ENCODE peak calls at places on chromosomes 3 and 15, in seven cellular contexts. J is stimulated activated effector memory CD8-positive, alpha-beta T cell treated with anti-CD3 and anti-CD28 coated beads, Interleukin-12 subunit alpha, Interleukin-12 subunit beta, amount 100 ng/mL, for 72 hours; T is left lung; S is glutamatergic neuron; Z is upper lobe of right lung; L is EL; Y is dermis microvascular lymphatic vessel endothelial cell. E is an unnamed sample.

GRCh38 chr15:48720646-48721045 is 75.1 kb upstream of the FBN1 start:
- DNase-seq in J (no peak), T (no peak), S (no peak), Z (no peak), L (no peak), Y (no peak), E (no peak)

GRCh38 chr3:171696805-171697204 is 113.5 kb downstream of the PLD1 start:
- DNase-seq in J (no peak), T (no peak), S (no peak), Z (no peak), L (no peak), Y (no peak), E (no peak)

GRCh38 chr3:69197922-69198540 is 75.6 kb upstream of the LMOD3 start:
- DNase-seq in J (no peak), T (no peak), S (no peak), Z (no peak), L (no peak), Y (no peak), E (no peak)

GRCh38 chr3:11716576-11717250 is 73.0 kb upstream of the VGLL4 start:
- DNase-seq in J (no peak), T (no peak), S (no peak), Z (no peak), L (no peak), Y (no peak), E (no peak)

GRCh38 chr3:149339931-149340309 is 6.5 kb upstream of the TM4SF18 start:
- DNase-seq in J (no peak), T (peak), S (no peak), Z (peak), L (peak), Y (peak), E (peak)

GRCh38 chr15:90519688-90520087 is 10.0 kb upstream of the CRTC3 start:
- DNase-seq in J (no peak), T (no peak), S (no peak), Z (no peak), L (peak), Y (peak), E (no peak)

GRCh38 chr3:191238321-191238817 is 39.3 kb downstream of the OSTN start:
- DNase-seq in J (no peak), T (no peak), S (no peak), Z (no peak), L (peak), Y (peak), E (no peak)

GRCh38 chr3:172559029-172559428 is 35.8 kb upstream of the TNFSF10 start:
- DNase-seq in J (no peak), T (no peak), S (no peak), Z (no peak), L (no peak), Y (no peak), E (no peak)

GRCh38 chr15:79176151-79176550 is 85.6 kb upstream of the RASGRF1 start:
- DNase-seq in J (no peak), T (no peak), S (no peak), Z (no peak), L (no peak), Y (no peak), E (no peak)

GRCh38 chr3:147934316-147935188 is 525.4 kb downstream of the ZIC1 start:
- DNase-seq in J (no peak), T (no peak), S (no peak), Z (no peak), L (no peak), Y (peak), E (no peak)

GRCh38 chr3:193865879-193866480 is 270.0 kb upstream of the HES1 start:
- DNase-seq in J (no peak), T (no peak), S (no peak), Z (no peak), L (no peak), Y (no peak), E (no peak)

GRCh38 chr3:102599819-102600576 is 165.2 kb downstream of the ZPLD1 start:
- DNase-seq in J (no peak), T (no peak), S (no peak), Z (no peak), L (no peak), Y (no peak), E (no peak)

GRCh38 chr3:45112939-45113338 is 33.2 kb downstream of the CDCP1 start:
- DNase-seq in J (no peak), T (no peak), S (no peak), Z (no peak), L (no peak), Y (no peak), E (no peak)

GRCh38 chr3:142975316-142975995 is 12.0 kb upstream of the PAQR9 start:
- DNase-seq in J (no peak), T (no peak), S (no peak), Z (no peak), L (no peak), Y (no peak), E (no peak)

GRCh38 chr3:27976933-27977332 is 254.8 kb upstream of the EOMES start:
- DNase-seq in J (no peak), T (no peak), S (no peak), Z (no peak), L (peak), Y (peak), E (no peak)

GRCh38 chr3:116314476-116314875 is 130.8 kb downstream of the LSAMP start:
- DNase-seq in J (no peak), T (no peak), S (no peak), Z (no peak), L (no peak), Y (no peak), E (no peak)

GRCh38 chr3:101635954-101636798 is 40.8 kb downstream of the ZBTB11 start:
- DNase-seq in J (peak), T (peak), S (peak), Z (peak), L (peak), Y (peak), E (peak)

E was measured in sciatic nerve.